ENCODE peak calls at places on chromosomes 3 and 15, in four cellular contexts. One of them, this sample, is unnamed. For H3K27me3, the result is how much of the 10 kb centered on the place peaks cover.

GRCh38 chr3:108283989-108284388 is 12.4 kb upstream of the HHLA2 start:
- DNase-seq in adrenal gland: no peak
- DNase-seq in CD4-positive, CD25-positive, alpha-beta regulatory T cell: no peak
- DNase-seq in PC-9: no peak
- DNase-seq in this sample: no peak

GRCh38 chr3:189324538-189325138 is 152.9 kb downstream of the TPRG1 start:
- DNase-seq in adrenal gland: peak
- DNase-seq in CD4-positive, CD25-positive, alpha-beta regulatory T cell: peak
- DNase-seq in PC-9: peak
- DNase-seq in this sample: peak

GRCh38 chr15:25719101-25719985 is 143.8 kb downstream of the ATP10A start:
- DNase-seq in adrenal gland: no peak
- DNase-seq in CD4-positive, CD25-positive, alpha-beta regulatory T cell: no peak
- DNase-seq in PC-9: no peak
- DNase-seq in this sample: no peak

GRCh38 chr3:26712211-26713026 is 89.8 kb downstream of the LRRC3B start:
- DNase-seq in adrenal gland: no peak
- DNase-seq in CD4-positive, CD25-positive, alpha-beta regulatory T cell: peak
- DNase-seq in PC-9: peak
- DNase-seq in this sample: no peak

GRCh38 chr3:49346797-49347251 is 7.0 kb upstream of the USP4 start:
- DNase-seq in adrenal gland: no peak
- DNase-seq in CD4-positive, CD25-positive, alpha-beta regulatory T cell: no peak
- DNase-seq in PC-9: peak
- DNase-seq in this sample: no peak

GRCh38 chr15:45612790-45613415 is 21.9 kb upstream of the SQOR start:
- DNase-seq in adrenal gland: no peak
- DNase-seq in CD4-positive, CD25-positive, alpha-beta regulatory T cell: no peak
- DNase-seq in PC-9: no peak
- DNase-seq in this sample: no peak

GRCh38 chr3:124246949-124247348 is 255.0 kb upstream of the ROPN1 start:
- DNase-seq in adrenal gland: no peak
- DNase-seq in CD4-positive, CD25-positive, alpha-beta regulatory T cell: peak
- DNase-seq in PC-9: no peak
- DNase-seq in this sample: no peak

GRCh38 chr3:166013073-166013679 is 176.0 kb upstream of the BCHE start:
- DNase-seq in adrenal gland: no peak
- DNase-seq in CD4-positive, CD25-positive, alpha-beta regulatory T cell: peak
- DNase-seq in PC-9: peak
- DNase-seq in this sample: no peak

GRCh38 chr3:182713743-182714517 is 79.4 kb upstream of the ATP11B start:
- DNase-seq in adrenal gland: no peak
- DNase-seq in CD4-positive, CD25-positive, alpha-beta regulatory T cell: peak
- DNase-seq in PC-9: peak
- DNase-seq in this sample: peak

GRCh38 chr3:122937745-122938144 is 89.8 kb downstream of the SEMA5B start:
- DNase-seq in adrenal gland: no peak
- DNase-seq in CD4-positive, CD25-positive, alpha-beta regulatory T cell: no peak
- DNase-seq in PC-9: no peak
- DNase-seq in this sample: no peak

GRCh38 chr3:122938756-122939425 is 88.7 kb downstream of the SEMA5B start:
- DNase-seq in adrenal gland: peak
- DNase-seq in CD4-positive, CD25-positive, alpha-beta regulatory T cell: no peak
- DNase-seq in PC-9: peak
- DNase-seq in this sample: no peak

GRCh38 chr3:122934251-122934650 is 93.3 kb downstream of the SEMA5B start:
- DNase-seq in adrenal gland: no peak
- DNase-seq in CD4-positive, CD25-positive, alpha-beta regulatory T cell: no peak
- DNase-seq in PC-9: no peak
- DNase-seq in this sample: no peak

GRCh38 chr3:122936986-122937385 is 90.6 kb downstream of the SEMA5B start:
- DNase-seq in adrenal gland: no peak
- DNase-seq in CD4-positive, CD25-positive, alpha-beta regulatory T cell: no peak
- DNase-seq in PC-9: no peak
- DNase-seq in this sample: no peak

DNA sequence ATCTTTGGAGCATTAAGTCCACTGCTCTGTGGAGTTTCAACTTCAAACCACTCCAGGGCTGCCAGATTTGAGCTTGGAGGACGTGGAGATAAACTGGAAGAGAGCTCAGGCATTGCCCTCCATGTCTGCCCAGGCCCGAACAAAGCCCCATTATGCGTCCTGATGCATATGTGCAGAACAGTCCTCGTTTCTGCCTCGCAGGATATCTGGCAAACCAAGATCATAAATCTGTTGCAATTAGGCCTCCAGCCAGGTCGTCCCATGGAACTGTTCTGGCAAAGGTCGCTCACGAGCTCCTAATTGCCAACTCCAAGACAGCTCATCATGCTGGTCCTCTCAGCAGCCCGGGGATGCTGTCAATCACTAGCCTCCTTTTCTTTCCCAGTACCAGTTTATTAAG is 91.2 kb downstream of the SEMA5B start:
- DNase-seq in adrenal gland: no peak
- DNase-seq in CD4-positive, CD25-positive, alpha-beta regulatory T cell: no peak
- DNase-seq in PC-9: no peak
- DNase-seq in this sample: no peak
- H3K27me3 ChIP-seq in adrenal gland: under half
- H3K27me3 ChIP-seq in CD4-positive, CD25-positive, alpha-beta regulatory T cell: under half
- H3K27me3 ChIP-seq in PC-9: under half
- H3K27me3 ChIP-seq in this sample: under half

GRCh38 chr15:89374116-89375004 is 39.7 kb upstream of the POLG start:
- DNase-seq in adrenal gland: no peak
- DNase-seq in CD4-positive, CD25-positive, alpha-beta regulatory T cell: no peak
- DNase-seq in PC-9: no peak
- DNase-seq in this sample: no peak

GRCh38 chr15:89370120-89371077 is 35.8 kb upstream of the POLG start:
- DNase-seq in adrenal gland: no peak
- DNase-seq in CD4-positive, CD25-positive, alpha-beta regulatory T cell: no peak
- DNase-seq in PC-9: no peak
- DNase-seq in this sample: no peak

GRCh38 chr15:89369548-89369947 is 34.9 kb upstream of the POLG start:
- DNase-seq in adrenal gland: no peak
- DNase-seq in CD4-positive, CD25-positive, alpha-beta regulatory T cell: no peak
- DNase-seq in PC-9: no peak
- DNase-seq in this sample: no peak

GRCh38 chr15:89371145-89372044 is 36.8 kb upstream of the POLG start:
- DNase-seq in adrenal gland: no peak
- DNase-seq in CD4-positive, CD25-positive, alpha-beta regulatory T cell: no peak
- DNase-seq in PC-9: no peak
- DNase-seq in this sample: no peak

DNA sequence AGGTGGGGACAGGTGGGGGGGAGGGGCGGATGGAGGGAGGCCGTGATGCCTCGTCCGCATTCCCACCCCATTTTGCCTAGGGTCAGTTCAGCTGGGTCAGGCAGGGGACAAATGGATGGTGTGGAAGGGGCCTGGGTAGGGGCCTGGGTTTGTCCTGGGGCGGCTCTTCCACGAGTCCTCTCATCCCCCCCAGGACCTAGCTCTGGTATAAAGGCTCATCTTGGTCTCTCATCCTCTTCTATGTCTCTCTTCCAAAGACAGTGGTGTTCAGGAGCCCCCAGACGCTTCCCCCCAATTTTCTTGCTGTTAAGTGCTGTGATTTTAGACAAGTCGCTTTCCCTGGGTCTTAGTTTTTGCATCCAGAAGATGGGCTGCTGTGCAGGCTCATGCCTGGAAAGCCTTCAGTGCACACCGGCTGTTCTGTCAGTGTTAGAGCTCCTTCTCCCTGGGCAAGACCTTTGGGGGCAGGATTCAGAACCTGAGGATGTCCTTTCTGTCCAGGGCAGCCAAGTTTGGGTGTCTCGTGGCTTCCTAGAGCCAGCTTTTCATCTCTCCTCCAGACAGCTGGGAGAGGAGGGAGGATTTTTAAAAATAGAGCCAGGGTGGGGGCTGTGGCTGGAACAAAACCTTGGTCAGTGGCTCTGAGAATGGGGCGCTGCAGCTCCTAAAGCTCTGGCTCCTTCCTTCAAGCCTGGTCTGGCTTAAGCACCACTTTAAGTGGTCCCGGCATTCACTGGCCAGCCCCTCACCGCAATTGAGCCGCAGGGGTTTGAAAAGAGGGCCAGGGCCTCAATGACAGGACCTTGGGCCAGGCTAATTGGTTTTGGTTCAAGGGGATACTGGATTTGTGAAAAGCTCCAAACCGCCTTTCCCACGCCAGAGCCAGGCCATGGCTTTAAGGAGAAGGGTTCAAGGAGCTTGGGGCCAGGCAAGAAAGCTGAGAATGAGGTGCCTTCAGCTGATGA is 37.7 kb upstream of the POLG start:
- DNase-seq in adrenal gland: no peak
- DNase-seq in CD4-positive, CD25-positive, alpha-beta regulatory T cell: no peak
- DNase-seq in PC-9: no peak
- DNase-seq in this sample: no peak
- H3K27me3 ChIP-seq in adrenal gland: half or more
- H3K27me3 ChIP-seq in CD4-positive, CD25-positive, alpha-beta regulatory T cell: under half
- H3K27me3 ChIP-seq in PC-9: under half
- H3K27me3 ChIP-seq in this sample: under half

DNA sequence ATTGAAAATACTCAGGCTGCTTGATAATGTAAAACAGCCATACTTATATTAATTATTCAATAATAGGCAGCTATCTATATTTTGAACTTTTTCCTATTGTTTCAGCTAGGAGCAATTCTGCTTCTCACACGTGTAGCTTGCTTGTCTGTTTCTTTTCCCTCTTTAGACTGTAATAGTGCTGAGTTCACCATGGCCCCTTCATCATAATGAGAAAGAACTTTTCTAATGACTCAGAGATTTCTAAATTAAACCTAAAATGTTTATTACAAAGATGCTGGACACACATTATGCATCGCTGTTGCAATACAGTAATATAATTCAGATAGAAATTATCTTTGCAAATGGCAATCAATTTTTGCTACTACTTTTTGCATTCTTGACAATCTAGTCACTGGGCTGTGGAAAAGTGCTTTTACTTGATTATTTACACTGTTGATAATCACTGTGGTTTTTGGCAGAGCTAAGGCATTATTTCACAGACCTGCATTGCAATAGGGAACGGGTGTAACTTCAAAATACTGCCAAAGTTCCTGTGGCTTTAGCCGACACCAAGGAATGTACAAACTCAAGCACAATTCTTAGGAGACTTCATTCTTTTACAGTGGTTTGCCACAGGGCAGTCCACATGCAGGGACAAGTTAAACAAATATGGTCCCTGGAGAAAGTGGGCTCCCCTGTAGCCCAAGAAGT is 281.0 kb upstream of the TBL1XR1 start:
- DNase-seq in adrenal gland: peak
- DNase-seq in CD4-positive, CD25-positive, alpha-beta regulatory T cell: no peak
- DNase-seq in PC-9: peak
- DNase-seq in this sample: no peak
- H3K27me3 ChIP-seq in adrenal gland: under half
- H3K27me3 ChIP-seq in CD4-positive, CD25-positive, alpha-beta regulatory T cell: under half
- H3K27me3 ChIP-seq in PC-9: under half
- H3K27me3 ChIP-seq in this sample: under half

GRCh38 chr3:138971766-138972320 is 24.8 kb downstream of the FOXL2NB start:
- DNase-seq in adrenal gland: no peak
- DNase-seq in CD4-positive, CD25-positive, alpha-beta regulatory T cell: no peak
- DNase-seq in PC-9: no peak
- DNase-seq in this sample: no peak

GRCh38 chr3:138972941-138973340 is 25.9 kb downstream of the FOXL2NB start:
- DNase-seq in adrenal gland: no peak
- DNase-seq in CD4-positive, CD25-positive, alpha-beta regulatory T cell: no peak
- DNase-seq in PC-9: no peak
- DNase-seq in this sample: no peak

GRCh38 chr3:138975366-138975765 is 28.3 kb downstream of the FOXL2NB start:
- DNase-seq in adrenal gland: no peak
- DNase-seq in CD4-positive, CD25-positive, alpha-beta regulatory T cell: no peak
- DNase-seq in PC-9: no peak
- DNase-seq in this sample: no peak

GRCh38 chr3:138974467-138974866 is 27.4 kb downstream of the FOXL2NB start:
- DNase-seq in adrenal gland: no peak
- DNase-seq in CD4-positive, CD25-positive, alpha-beta regulatory T cell: no peak
- DNase-seq in PC-9: no peak
- DNase-seq in this sample: no peak

GRCh38 chr3:138976047-138976446 is 29.0 kb downstream of the FOXL2NB start:
- DNase-seq in adrenal gland: no peak
- DNase-seq in CD4-positive, CD25-positive, alpha-beta regulatory T cell: no peak
- DNase-seq in PC-9: no peak
- DNase-seq in this sample: no peak
- H3K27me3 ChIP-seq in adrenal gland: under half
- H3K27me3 ChIP-seq in CD4-positive, CD25-positive, alpha-beta regulatory T cell: under half
- H3K27me3 ChIP-seq in PC-9: under half
- H3K27me3 ChIP-seq in this sample: under half

DNA sequence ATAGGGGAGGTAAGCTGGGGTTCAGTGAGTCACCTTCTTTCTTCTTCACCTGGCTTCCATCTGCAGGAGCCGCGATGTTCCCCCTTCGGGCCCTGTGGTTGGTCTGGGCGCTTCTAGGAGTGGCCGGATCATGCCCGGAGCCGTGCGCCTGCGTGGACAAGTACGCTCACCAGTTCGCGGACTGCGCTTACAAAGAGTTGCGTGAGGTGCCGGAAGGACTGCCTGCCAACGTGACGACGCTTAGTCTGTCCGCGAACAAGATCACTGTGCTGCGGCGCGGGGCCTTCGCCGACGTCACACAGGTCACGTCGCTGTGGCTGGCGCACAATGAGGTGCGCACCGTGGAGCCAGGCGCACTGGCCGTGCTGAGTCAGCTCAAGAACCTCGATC is 2.3 kb downstream of the ISLR2 start:
- DNase-seq in adrenal gland: no peak
- DNase-seq in CD4-positive, CD25-positive, alpha-beta regulatory T cell: peak
- DNase-seq in PC-9: no peak
- DNase-seq in this sample: no peak
- H3K27me3 ChIP-seq in adrenal gland: half or more
- H3K27me3 ChIP-seq in CD4-positive, CD25-positive, alpha-beta regulatory T cell: under half
- H3K27me3 ChIP-seq in PC-9: under half
- H3K27me3 ChIP-seq in this sample: half or more

GRCh38 chr3:194876403-194877165 is 190.9 kb downstream of the FAM43A start:
- DNase-seq in adrenal gland: no peak
- DNase-seq in CD4-positive, CD25-positive, alpha-beta regulatory T cell: no peak
- DNase-seq in PC-9: no peak
- DNase-seq in this sample: no peak

GRCh38 chr3:194874206-194874605 is 188.5 kb downstream of the FAM43A start:
- DNase-seq in adrenal gland: no peak
- DNase-seq in CD4-positive, CD25-positive, alpha-beta regulatory T cell: no peak
- DNase-seq in PC-9: no peak
- DNase-seq in this sample: no peak

GRCh38 chr3:194875581-194876402 is 190.1 kb downstream of the FAM43A start:
- DNase-seq in adrenal gland: no peak
- DNase-seq in CD4-positive, CD25-positive, alpha-beta regulatory T cell: no peak
- DNase-seq in PC-9: no peak
- DNase-seq in this sample: no peak

GRCh38 chr3:194872669-194872977 is 186.9 kb downstream of the FAM43A start:
- DNase-seq in adrenal gland: no peak
- DNase-seq in CD4-positive, CD25-positive, alpha-beta regulatory T cell: no peak
- DNase-seq in PC-9: peak
- DNase-seq in this sample: no peak

GRCh38 chr3:194874783-194875182 is 189.1 kb downstream of the FAM43A start:
- DNase-seq in adrenal gland: no peak
- DNase-seq in CD4-positive, CD25-positive, alpha-beta regulatory T cell: no peak
- DNase-seq in PC-9: no peak
- DNase-seq in this sample: no peak
- H3K27me3 ChIP-seq in adrenal gland: under half
- H3K27me3 ChIP-seq in CD4-positive, CD25-positive, alpha-beta regulatory T cell: under half
- H3K27me3 ChIP-seq in PC-9: under half
- H3K27me3 ChIP-seq in this sample: under half

DNA sequence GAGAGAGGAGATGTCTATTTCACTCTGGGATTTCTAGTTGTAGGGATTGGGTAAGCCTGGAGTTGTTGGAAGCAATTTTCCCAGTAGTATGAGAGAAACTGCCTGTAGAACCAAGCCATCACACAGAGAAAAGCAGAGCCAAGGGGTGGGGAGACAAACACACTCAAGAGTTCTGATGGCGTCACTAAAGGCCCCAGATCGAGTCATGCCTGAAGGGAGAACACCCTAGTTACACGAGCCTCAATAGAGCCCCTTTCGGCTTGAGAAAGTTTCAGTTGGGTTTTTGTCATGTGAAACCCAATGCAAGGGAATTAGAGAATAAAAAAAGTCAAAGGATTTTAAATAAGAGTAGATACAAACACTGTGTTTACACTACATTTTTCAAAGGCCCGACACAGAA is 66.1 kb upstream of the PFN2 start:
- DNase-seq in adrenal gland: no peak
- DNase-seq in CD4-positive, CD25-positive, alpha-beta regulatory T cell: no peak
- DNase-seq in PC-9: no peak
- DNase-seq in this sample: no peak
- H3K27me3 ChIP-seq in adrenal gland: under half
- H3K27me3 ChIP-seq in CD4-positive, CD25-positive, alpha-beta regulatory T cell: under half
- H3K27me3 ChIP-seq in PC-9: under half
- H3K27me3 ChIP-seq in this sample: under half

This sample was measured in GM12878.